ENCODE peak calls at places on chromosome 22, in four cellular contexts. X, N, S and B are unnamed samples.

GRCh38 chr22:29479417-29480261 is at the start of gene NEFH:
- DNase-seq in X (no peak), N (no peak), S (no peak), B (no peak)

GRCh38 chr22:29030618-29031235 is 30.9 kb downstream of the C22orf31 start:
- DNase-seq in X (no peak), N (peak; percentile 83), S (no peak), B (peak; percentile 48)

GRCh38 chr22:29325356-29325755 is 9.9 kb upstream of the RASL10A start:
- DNase-seq in X (no peak), N (no peak), S (no peak), B (no peak)

GRCh38 chr22:34946339-34946985 is 119.5 kb upstream of the ISX start:
- DNase-seq in X (no peak), N (no peak), S (no peak), B (no peak)

GRCh38 chr22:49018601-49019000 is 809.1 kb downstream of the BRD1 start:
- DNase-seq in X (no peak), N (no peak), S (no peak), B (no peak)

GRCh38 chr22:46827072-46827780 is 64.8 kb downstream of the TBC1D22A start:
- DNase-seq in X (no peak), N (no peak), S (no peak), B (no peak)

GRCh38 chr22:38490915-38491314 is 15.2 kb downstream of the DDX17 start:
- DNase-seq in X (no peak), N (peak; percentile 90), S (no peak), B (peak; percentile 10)

GRCh38 chr22:42432020-42432596 is at the start of gene NFAM1:
- DNase-seq in X (peak; percentile 83), N (no peak), S (no peak), B (no peak)

GRCh38 chr22:45831394-45831793 is 145.6 kb downstream of the WNT7B start:
- DNase-seq in X (peak; percentile 8), N (peak; percentile 56), S (no peak), B (no peak)

GRCh38 chr22:25070870-25071465 is 118.5 kb downstream of the KIAA1671 start:
- DNase-seq in X (no peak), N (no peak), S (no peak), B (no peak)

GRCh38 chr22:20571531-20572007 is 64.2 kb downstream of the MED15 start:
- DNase-seq in X (peak; percentile 41), N (peak; percentile 32), S (no peak), B (no peak)

GRCh38 chr22:49261616-49262015 is 566.1 kb downstream of the BRD1 start:
- DNase-seq in X (no peak), N (no peak), S (no peak), B (no peak)

GRCh38 chr22:39178206-39179111 is 26.0 kb upstream of the CBX7 start:
- DNase-seq in X (no peak), N (peak; percentile 45), S (no peak), B (no peak)

GRCh38 chr22:19114984-19115552 is 7.1 kb downstream of the DGCR2 start:
- DNase-seq in X (no peak), N (no peak), S (no peak), B (no peak)

GRCh38 chr22:30365891-30366290 is 9.1 kb downstream of the CCDC157 start:
- DNase-seq in X (no peak), N (no peak), S (no peak), B (no peak)

GRCh38 chr22:50318698-50319411 is 8.0 kb downstream of the DENND6B start:
- DNase-seq in X (no peak), N (no peak), S (no peak), B (no peak)

GRCh38 chr22:24424001-24424900 is 3.1 kb upstream of the ADORA2A start:
- DNase-seq in X (no peak), N (no peak), S (no peak), B (no peak)

GRCh38 chr22:33787645-33788456 is 132.4 kb downstream of the LARGE1 start:
- DNase-seq in X (no peak), N (no peak), S (no peak), B (no peak)

GRCh38 chr22:44091021-44091721 is 67.1 kb downstream of the PARVB start:
- DNase-seq in X (peak; percentile 39), N (no peak), S (no peak), B (no peak)

GRCh38 chr22:40453676-40454075 is 83.3 kb downstream of the SGSM3 start:
- DNase-seq in X (no peak), N (peak; percentile 42), S (no peak), B (no peak)

GRCh38 chr22:32217465-32217864 is 12.6 kb upstream of the RFPL2 start:
- DNase-seq in X (no peak), N (no peak), S (no peak), B (no peak)

GRCh38 chr22:35102663-35103062 is 36.7 kb downstream of the ISX start:
- DNase-seq in X (peak; percentile 68), N (no peak), S (no peak), B (no peak)

GRCh38 chr22:33105501-33105911 is 47.3 kb upstream of the SYN3 start:
- DNase-seq in X (no peak), N (peak; percentile 3), S (no peak), B (no peak)

GRCh38 chr22:50059185-50059880 is 1.2 kb upstream of the TTLL8 start:
- DNase-seq in X (no peak), N (peak; percentile 58), S (no peak), B (no peak)

GRCh38 chr22:17878970-17879369 is 104.7 kb upstream of the BID start:
- DNase-seq in X (no peak), N (peak; percentile 7), S (no peak), B (no peak)

GRCh38 chr22:38881464-38881871 is 9.5 kb upstream of the CBX6 start:
- DNase-seq in X (no peak), N (peak; percentile 97), S (no peak), B (peak; percentile 60)

GRCh38 chr22:40212126-40212525 is 34.4 kb downstream of the TNRC6B start:
- DNase-seq in X (no peak), N (peak; percentile 57), S (no peak), B (peak; percentile 43)